ENCODE peak calls at places on chromosomes 11 and 22, in six cellular contexts. B, Q, H, N, L and V are unnamed samples.

GRCh38 chr11:43789700-43790443 is 90.8 kb upstream of the ALKBH3 start:
- DNase-seq in L (peak; percentile 60), H (no peak), N (no peak), B (no peak), Q (no peak), V (no peak)

GRCh38 chr11:66407651-66408050 is 13.2 kb upstream of the NPAS4 start:
- DNase-seq in H (no peak), L (no peak), B (no peak), Q (no peak), N (no peak), V (no peak)

GRCh38 chr22:24107668-24108067 is 73.6 kb upstream of the SUSD2 start:
- DNase-seq in L (peak; percentile 87), Q (no peak), B (no peak), H (no peak), N (no peak), V (no peak)

GRCh38 chr22:43777204-43777671 is 34.9 kb downstream of the EFCAB6 start:
- DNase-seq in N (no peak), L (no peak), H (peak; percentile 5), Q (no peak), B (no peak), V (no peak)

GRCh38 chr11:85095239-85095638 is 531.9 kb downstream of the DLG2 start:
- DNase-seq in N (no peak), L (no peak), Q (no peak), H (no peak), B (no peak), V (no peak)

GRCh38 chr11:123590296-123590912 is 64.0 kb downstream of the SCN3B start:
- DNase-seq in Q (no peak), B (no peak), N (no peak), L (no peak), H (no peak), V (no peak)

GRCh38 chr11:75524576-75525432 is 937 bp downstream of the GDPD5 start:
- DNase-seq in Q (no peak), H (peak; percentile 47), L (no peak), B (peak; percentile 19), N (no peak), V (peak; percentile 89)

GRCh38 chr11:122850076-122850631 is 11.9 kb downstream of the CRTAM start:
- DNase-seq in B (no peak), Q (no peak), H (peak; percentile 78), L (no peak), N (no peak), V (no peak)

GRCh38 chr11:36567684-36568083 is at the start of gene RAG1:
- DNase-seq in N (no peak), H (no peak), B (no peak), Q (no peak), L (no peak), V (no peak)

GRCh38 chr11:1823376-1824220 is 11.2 kb upstream of the SYT8 start:
- DNase-seq in L (no peak), B (no peak), H (no peak), N (no peak), Q (no peak), V (peak; percentile 38)

GRCh38 chr22:33600595-33600994 is 319.7 kb downstream of the LARGE1 start:
- DNase-seq in B (no peak), L (no peak), N (no peak), Q (no peak), H (no peak), V (no peak)

GRCh38 chr11:84164722-84165121 is 878.6 kb upstream of the CCDC90B start:
- DNase-seq in H (no peak), B (no peak), Q (no peak), N (no peak), L (no peak), V (no peak)

GRCh38 chr11:5983443-5983842 is 3.3 kb downstream of the OR52L1 start:
- DNase-seq in N (no peak), B (no peak), Q (no peak), L (no peak), H (peak; percentile 6), V (no peak)

GRCh38 chr11:134528453-134528852 is 116.4 kb upstream of the B3GAT1 start:
- DNase-seq in Q (no peak), N (no peak), H (no peak), B (no peak), L (no peak), V (peak; percentile 19)

GRCh38 chr11:69460540-69461257 is 20.8 kb upstream of the LINC01488 start:
- DNase-seq in H (no peak), L (peak; percentile 9), B (no peak), Q (no peak), N (no peak), V (no peak)

GRCh38 chr11:32985600-32985999 is 30.1 kb upstream of the DEPDC7 start:
- DNase-seq in N (no peak), H (no peak), L (no peak), Q (no peak), B (no peak), V (no peak)

GRCh38 chr22:22193923-22194322 is 50.7 kb upstream of the VPREB1 start:
- DNase-seq in N (no peak), B (no peak), H (no peak), L (no peak), Q (no peak), V (no peak)

GRCh38 chr11:112656772-112657428 is 304.3 kb upstream of the NCAM1 start:
- DNase-seq in B (no peak), H (no peak), Q (no peak), L (peak; percentile 24), N (no peak), V (no peak)

GRCh38 chr22:23833911-23834317 is 4.9 kb downstream of the DERL3 start:
- DNase-seq in L (no peak), N (no peak), B (no peak), Q (no peak), H (no peak), V (peak; percentile 32)

GRCh38 chr11:125074511-125075241 is 11.6 kb downstream of the SLC37A2 start:
- DNase-seq in B (no peak), L (no peak), Q (no peak), N (no peak), H (peak; percentile 71), V (peak; percentile 57)

GRCh38 chr22:36430863-36431262 is 43.1 kb upstream of the MYH9 start:
- DNase-seq in B (peak; percentile 13), N (no peak), H (no peak), Q (no peak), L (no peak), V (no peak)

GRCh38 chr11:15501566-15501965 is 386.8 kb downstream of the INSC start:
- DNase-seq in N (no peak), Q (no peak), H (no peak), L (no peak), B (no peak), V (no peak)

GRCh38 chr11:101128571-101129202 is 926 bp downstream of the PGR start:
- DNase-seq in Q (no peak), N (no peak), B (no peak), H (no peak), L (no peak), V (peak; percentile 60)

GRCh38 chr11:45021692-45022130 is 71.0 kb upstream of the TP53I11 start:
- DNase-seq in Q (peak; percentile 13), N (no peak), H (peak; percentile 37), L (peak; percentile 76), B (peak; percentile 41), V (peak; percentile 76)